ENCODE peak calls at places on chromosomes 1 and 21, in four cellular contexts. One of them, this sample, is unnamed.

GRCh38 chr1:15758537-15758936 is at the start of gene FBLIM1:
- DNase-seq in T1000: no peak
- DNase-seq in HT1080: no peak
- DNase-seq in mesendoderm: peak
- DNase-seq in this sample: peak

GRCh38 chr1:209876091-209876800 is 48.5 kb downstream of the UTP25 start:
- DNase-seq in T1000: no peak
- DNase-seq in HT1080: no peak
- DNase-seq in mesendoderm: no peak
- DNase-seq in this sample: no peak

GRCh38 chr21:17688912-17689874 is 76.5 kb upstream of the BTG3 start:
- DNase-seq in T1000: peak
- DNase-seq in HT1080: peak
- DNase-seq in mesendoderm: peak
- DNase-seq in this sample: peak

GRCh38 chr21:16865612-16866011 is 647.2 kb upstream of the CXADR start:
- DNase-seq in T1000: no peak
- DNase-seq in HT1080: no peak
- DNase-seq in mesendoderm: no peak
- DNase-seq in this sample: no peak

GRCh38 chr1:170410391-170411146 is 121.4 kb upstream of the GORAB start:
- DNase-seq in T1000: no peak
- DNase-seq in HT1080: no peak
- DNase-seq in mesendoderm: no peak
- DNase-seq in this sample: peak

GRCh38 chr1:70504821-70505193 is 93.7 kb downstream of the CTH start:
- DNase-seq in T1000: no peak
- DNase-seq in HT1080: peak
- DNase-seq in mesendoderm: no peak
- DNase-seq in this sample: no peak

GRCh38 chr1:153538315-153538821 is 2.4 kb downstream of the S100A5 start:
- DNase-seq in T1000: no peak
- DNase-seq in HT1080: peak
- DNase-seq in mesendoderm: peak
- DNase-seq in this sample: peak

GRCh38 chr1:31529999-31530705 is 46.2 kb upstream of the TINAGL1 start:
- DNase-seq in T1000: no peak
- DNase-seq in HT1080: no peak
- DNase-seq in mesendoderm: no peak
- DNase-seq in this sample: no peak

GRCh38 chr1:229098361-229098760 is 172.6 kb upstream of the RAB4A start:
- DNase-seq in T1000: no peak
- DNase-seq in HT1080: no peak
- DNase-seq in mesendoderm: no peak
- DNase-seq in this sample: no peak

GRCh38 chr1:244163861-244164562 is 112.9 kb downstream of the ZBTB18 start:
- DNase-seq in T1000: peak
- DNase-seq in HT1080: peak
- DNase-seq in mesendoderm: peak
- DNase-seq in this sample: peak

GRCh38 chr21:28543975-28544374 is 448.7 kb downstream of the LTN1 start:
- DNase-seq in T1000: no peak
- DNase-seq in HT1080: no peak
- DNase-seq in mesendoderm: no peak
- DNase-seq in this sample: no peak

GRCh38 chr1:24435782-24436365 is 20.3 kb downstream of the NIPAL3 start:
- DNase-seq in T1000: no peak
- DNase-seq in HT1080: no peak
- DNase-seq in mesendoderm: no peak
- DNase-seq in this sample: no peak

GRCh38 chr1:212633144-212633543 is 24.6 kb downstream of the ATF3 start:
- DNase-seq in T1000: no peak
- DNase-seq in HT1080: no peak
- DNase-seq in mesendoderm: no peak
- DNase-seq in this sample: no peak

GRCh38 chr1:30675761-30676160 is 47.6 kb downstream of the MATN1 start:
- DNase-seq in T1000: no peak
- DNase-seq in HT1080: no peak
- DNase-seq in mesendoderm: no peak
- DNase-seq in this sample: peak

GRCh38 chr1:114025609-114026401 is 46.5 kb downstream of the OLFML3 start:
- DNase-seq in T1000: no peak
- DNase-seq in HT1080: peak
- DNase-seq in mesendoderm: no peak
- DNase-seq in this sample: no peak

GRCh38 chr1:93689521-93690223 is 8.0 kb upstream of the BCAR3 start:
- DNase-seq in T1000: no peak
- DNase-seq in HT1080: no peak
- DNase-seq in mesendoderm: no peak
- DNase-seq in this sample: no peak

GRCh38 chr1:1024421-1025415 is 4.8 kb downstream of the AGRN start:
- DNase-seq in T1000: no peak
- DNase-seq in HT1080: peak
- DNase-seq in mesendoderm: peak
- DNase-seq in this sample: peak

GRCh38 chr1:222928212-222928611 is 113.4 kb downstream of the DISP1 start:
- DNase-seq in T1000: no peak
- DNase-seq in HT1080: no peak
- DNase-seq in mesendoderm: peak
- DNase-seq in this sample: peak

GRCh38 chr1:94698759-94699502 is 121.2 kb upstream of the SLC44A3 start:
- DNase-seq in T1000: no peak
- DNase-seq in HT1080: peak
- DNase-seq in mesendoderm: peak
- DNase-seq in this sample: peak

GRCh38 chr21:24444736-24445135 is 1162.5 kb downstream of the MRPL39 start:
- DNase-seq in T1000: no peak
- DNase-seq in HT1080: no peak
- DNase-seq in mesendoderm: no peak
- DNase-seq in this sample: no peak

GRCh38 chr1:6144622-6145021 is 35.5 kb downstream of the CHD5 start:
- DNase-seq in T1000: no peak
- DNase-seq in HT1080: no peak
- DNase-seq in mesendoderm: peak
- DNase-seq in this sample: no peak

GRCh38 chr1:224498574-224499170 is 64.1 kb upstream of the WDR26 start:
- DNase-seq in T1000: no peak
- DNase-seq in HT1080: peak
- DNase-seq in mesendoderm: peak
- DNase-seq in this sample: peak

GRCh38 chr1:43729816-43730463 is 22.6 kb downstream of the ST3GAL3 start:
- DNase-seq in T1000: no peak
- DNase-seq in HT1080: no peak
- DNase-seq in mesendoderm: no peak
- DNase-seq in this sample: no peak

GRCh38 chr1:155038602-155039307 is 5.1 kb downstream of the DCST1 start:
- DNase-seq in T1000: no peak
- DNase-seq in HT1080: peak
- DNase-seq in mesendoderm: no peak
- DNase-seq in this sample: peak

GRCh38 chr1:27868932-27869718 is 3.2 kb upstream of the THEMIS2 start:
- DNase-seq in T1000: no peak
- DNase-seq in HT1080: no peak
- DNase-seq in mesendoderm: no peak
- DNase-seq in this sample: no peak

GRCh38 chr1:39129514-39129913 is 75.0 kb upstream of the MACF1 start:
- DNase-seq in T1000: no peak
- DNase-seq in HT1080: peak
- DNase-seq in mesendoderm: peak
- DNase-seq in this sample: peak